ENCODE peak calls at places on chromosomes 16 and 17, in four cellular contexts. X, Q, K and D are unnamed samples.

GRCh38 chr16:12900599-12901203 is 697 bp upstream of the SHISA9 start:
- DNase-seq in X (no peak), Q (no peak), K (no peak), D (no peak)

GRCh38 chr16:46803373-46803772 is 27.6 kb downstream of the C16orf87 start:
- DNase-seq in X (no peak), Q (no peak), K (no peak), D (no peak)

GRCh38 chr16:73172621-73173312 is 124.8 kb upstream of the ZFHX3 start:
- DNase-seq in X (peak; percentile 53), Q (peak; percentile 66), K (peak; percentile 73), D (no peak)

GRCh38 chr16:81697321-81697885 is 81.7 kb upstream of the PLCG2 start:
- DNase-seq in X (peak; percentile 39), Q (no peak), K (no peak), D (no peak)

GRCh38 chr17:39726617-39727016 is 3.7 kb downstream of the MIEN1 start:
- DNase-seq in X (no peak), Q (no peak), K (no peak), D (no peak)

GRCh38 chr17:46977348-46977747 is 1.7 kb downstream of the RPRML start:
- DNase-seq in X (no peak), Q (no peak), K (no peak), D (no peak)

GRCh38 chr17:58279736-58280479 is 827 bp downstream of the MPO start:
- DNase-seq in X (no peak), Q (no peak), K (no peak), D (no peak)

GRCh38 chr17:17812211-17813054 is 24.4 kb downstream of the SREBF1 start:
- DNase-seq in X (peak; percentile 77), Q (peak; percentile 70), K (peak; percentile 89), D (peak; percentile 97)

GRCh38 chr16:9837481-9837880 is 344.7 kb downstream of the GRIN2A start:
- DNase-seq in X (no peak), Q (no peak), K (no peak), D (peak; percentile 17)

GRCh38 chr17:14301279-14301760 is 439 bp downstream of the HS3ST3B1 start:
- DNase-seq in X (no peak), Q (no peak), K (no peak), D (no peak)

GRCh38 chr16:24700549-24701392 is 28.7 kb upstream of the TNRC6A start:
- DNase-seq in X (peak; percentile 90), Q (peak; percentile 89), K (peak; percentile 84), D (peak; percentile 96)

GRCh38 chr16:4695473-4696171 is 2.3 kb downstream of the NUDT16L1 start:
- DNase-seq in X (no peak), Q (no peak), K (no peak), D (no peak)

GRCh38 chr17:29757788-29758187 is 135.1 kb upstream of the CORO6 start:
- DNase-seq in X (no peak), Q (no peak), K (no peak), D (no peak)

GRCh38 chr17:74480290-74480689 is 13.9 kb downstream of the CD300A start:
- DNase-seq in X (no peak), Q (no peak), K (no peak), D (no peak)

GRCh38 chr16:17397499-17397891 is 73.3 kb downstream of the XYLT1 start:
- DNase-seq in X (no peak), Q (no peak), K (no peak), D (no peak)

GRCh38 chr16:22373662-22374310 is 633 bp downstream of the CDR2 start:
- DNase-seq in X (no peak), Q (peak; percentile 38), K (peak; percentile 73), D (no peak)

GRCh38 chr17:49931416-49931815 is 37.6 kb upstream of the DLX4 start:
- DNase-seq in X (no peak), Q (no peak), K (no peak), D (no peak)

GRCh38 chr16:50695017-50696000 is 1.9 kb downstream of the NOD2 start:
- DNase-seq in X (no peak), Q (peak; percentile 61), K (no peak), D (no peak)

GRCh38 chr17:2247005-2247404 is 56.6 kb downstream of the SMG6 start:
- DNase-seq in X (no peak), Q (no peak), K (no peak), D (no peak)

GRCh38 chr17:2243953-2244352 is 59.6 kb downstream of the SMG6 start:
- DNase-seq in X (no peak), Q (no peak), K (no peak), D (no peak)

GRCh38 chr17:2241823-2242222 is 61.8 kb downstream of the SMG6 start:
- DNase-seq in X (no peak), Q (no peak), K (no peak), D (no peak)

GRCh38 chr17:2240541-2240940 is 63.0 kb downstream of the SMG6 start:
- DNase-seq in X (no peak), Q (no peak), K (no peak), D (no peak)

DNA sequence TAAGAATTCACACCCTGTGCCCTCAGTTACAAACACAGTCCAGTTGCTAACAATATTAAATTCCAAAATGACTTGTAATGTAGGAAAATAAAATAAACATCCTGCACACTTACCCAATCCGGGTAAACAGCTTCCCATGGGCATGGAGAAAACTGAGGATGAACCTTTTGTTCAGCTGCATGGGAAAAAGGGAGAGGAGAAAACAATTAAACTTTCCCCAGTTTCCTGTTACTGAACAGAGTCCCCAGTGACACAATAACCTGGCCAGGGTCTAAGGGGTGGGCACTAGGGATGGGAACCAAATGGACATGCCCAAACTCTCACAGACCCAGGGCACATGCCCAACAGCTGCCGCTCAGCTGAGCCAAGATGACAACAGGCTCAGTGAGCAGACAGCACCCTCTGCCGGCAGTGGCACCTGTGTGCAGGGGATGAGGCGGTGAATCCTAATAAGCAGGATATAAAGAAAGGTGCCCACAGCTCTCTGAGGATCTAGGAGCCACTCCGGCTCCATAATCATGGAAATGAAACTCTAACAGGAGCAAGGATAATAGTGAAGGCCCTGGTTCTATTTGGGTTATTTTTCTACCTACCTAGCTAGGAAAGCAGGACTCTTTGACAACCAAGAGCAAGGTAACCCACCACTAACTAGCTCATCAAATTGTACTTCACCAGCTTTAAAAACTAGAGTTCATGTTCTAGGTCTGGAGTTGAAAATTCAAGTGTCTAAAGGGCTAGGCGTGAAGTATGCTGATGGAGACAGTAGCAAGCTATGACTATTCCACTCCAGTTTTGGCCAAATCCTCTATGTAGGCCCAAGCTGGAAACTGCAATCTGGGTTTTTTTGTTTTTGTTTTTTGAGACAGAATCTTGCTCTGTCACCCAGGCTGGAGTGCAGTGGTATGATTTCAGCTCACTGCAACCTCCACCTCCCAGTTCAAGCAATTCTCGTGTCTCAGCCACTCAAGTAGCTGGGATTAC is 58.8 kb downstream of the SMG6 start:
- DNase-seq in X (peak; percentile 82), Q (peak; percentile 92), K (peak; percentile 95), D (peak; percentile 96)
- H3K27ac ChIP-seq in X (no peak overlapping the region), Q (peak overlapping the region; percentile 54), K (peak overlapping the region; percentile 71), D (peak overlapping the region; percentile 74)

DNA sequence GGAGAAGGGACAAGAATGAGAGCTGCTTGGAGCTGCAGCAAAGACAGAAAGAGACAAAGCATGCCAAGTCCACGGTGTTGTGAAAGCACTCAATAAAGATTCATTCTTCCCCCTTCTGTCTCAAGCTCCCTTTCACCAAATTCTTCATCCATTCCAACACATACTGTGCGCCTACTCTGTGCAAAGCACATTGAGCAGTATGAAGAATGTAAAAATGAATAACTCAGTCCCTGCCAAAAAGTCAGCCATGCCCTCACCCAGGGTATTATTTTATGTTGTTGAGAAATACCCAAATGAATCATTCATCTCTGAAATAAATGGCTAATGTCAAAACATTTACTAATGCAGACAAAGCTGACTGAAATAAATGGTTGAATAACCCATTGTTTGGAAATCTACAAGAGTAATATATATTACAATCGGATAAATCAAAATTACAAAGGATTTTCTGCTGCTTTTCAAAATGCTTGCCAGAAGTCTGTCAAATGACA is 282.9 kb upstream of the IRX5 start:
- DNase-seq in X (peak; percentile 66), Q (no peak), K (no peak), D (no peak)
- H3K27ac ChIP-seq in X (peak overlapping the region; percentile 86), Q (peak overlapping the region; percentile 43), K (no peak overlapping the region), D (no peak overlapping the region)

DNA sequence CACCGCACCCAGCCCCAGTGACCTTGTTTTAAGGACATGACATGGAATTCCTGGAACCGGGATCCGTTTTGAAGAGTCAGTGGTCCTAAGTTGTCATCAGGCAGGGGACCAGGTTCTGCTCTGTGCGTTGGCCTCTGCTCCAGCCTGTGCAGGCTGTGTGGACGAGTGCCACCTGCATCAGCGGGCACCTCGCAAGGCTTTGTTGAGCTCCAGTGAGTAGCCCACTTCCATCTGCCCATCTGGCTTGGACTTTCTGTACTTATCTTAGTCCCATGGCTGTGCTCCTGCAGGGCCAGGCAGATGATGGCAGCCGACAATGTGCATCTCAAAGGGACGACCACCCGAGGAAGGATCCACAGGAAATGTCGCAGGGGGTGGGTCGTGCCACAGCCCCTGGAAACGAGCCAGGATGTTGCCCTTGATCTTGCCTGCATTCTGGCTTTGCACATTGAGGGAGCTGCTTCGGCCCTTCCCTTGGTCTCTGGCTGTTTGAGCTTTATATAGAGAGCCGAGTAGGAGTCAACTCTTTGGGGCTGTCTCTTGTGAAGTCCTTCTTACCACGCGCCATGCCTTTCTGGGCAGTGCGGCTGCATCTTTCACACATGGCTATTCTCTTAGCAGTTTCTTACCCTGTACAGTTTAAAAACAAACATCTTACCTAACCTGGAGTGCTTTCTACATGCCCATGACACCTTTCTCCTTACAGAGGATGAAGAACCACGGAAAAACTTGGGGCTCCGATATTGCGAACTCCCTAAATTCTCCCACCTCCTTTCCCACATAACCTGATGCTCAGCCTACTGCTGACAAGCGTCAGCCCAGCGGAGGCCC is 18.3 kb downstream of the KIAA0513 start:
- DNase-seq in X (no peak), Q (no peak), K (peak; percentile 29), D (no peak)
- H3K27ac ChIP-seq in X (no peak overlapping the region), Q (no peak overlapping the region), K (no peak overlapping the region), D (no peak overlapping the region)

GRCh38 chr17:8324132-8324531 is 14.1 kb downstream of the ARHGEF15 start:
- DNase-seq in X (no peak), Q (no peak), K (no peak), D (no peak)

GRCh38 chr17:8332128-8332527 is 7.5 kb upstream of the ODF4 start:
- DNase-seq in X (no peak), Q (no peak), K (no peak), D (no peak)

GRCh38 chr17:8324913-8325312 is 14.7 kb upstream of the ODF4 start:
- DNase-seq in X (no peak), Q (no peak), K (no peak), D (no peak)

GRCh38 chr17:8322078-8322477 is 12.0 kb downstream of the ARHGEF15 start:
- DNase-seq in X (no peak), Q (no peak), K (no peak), D (no peak)

DNA sequence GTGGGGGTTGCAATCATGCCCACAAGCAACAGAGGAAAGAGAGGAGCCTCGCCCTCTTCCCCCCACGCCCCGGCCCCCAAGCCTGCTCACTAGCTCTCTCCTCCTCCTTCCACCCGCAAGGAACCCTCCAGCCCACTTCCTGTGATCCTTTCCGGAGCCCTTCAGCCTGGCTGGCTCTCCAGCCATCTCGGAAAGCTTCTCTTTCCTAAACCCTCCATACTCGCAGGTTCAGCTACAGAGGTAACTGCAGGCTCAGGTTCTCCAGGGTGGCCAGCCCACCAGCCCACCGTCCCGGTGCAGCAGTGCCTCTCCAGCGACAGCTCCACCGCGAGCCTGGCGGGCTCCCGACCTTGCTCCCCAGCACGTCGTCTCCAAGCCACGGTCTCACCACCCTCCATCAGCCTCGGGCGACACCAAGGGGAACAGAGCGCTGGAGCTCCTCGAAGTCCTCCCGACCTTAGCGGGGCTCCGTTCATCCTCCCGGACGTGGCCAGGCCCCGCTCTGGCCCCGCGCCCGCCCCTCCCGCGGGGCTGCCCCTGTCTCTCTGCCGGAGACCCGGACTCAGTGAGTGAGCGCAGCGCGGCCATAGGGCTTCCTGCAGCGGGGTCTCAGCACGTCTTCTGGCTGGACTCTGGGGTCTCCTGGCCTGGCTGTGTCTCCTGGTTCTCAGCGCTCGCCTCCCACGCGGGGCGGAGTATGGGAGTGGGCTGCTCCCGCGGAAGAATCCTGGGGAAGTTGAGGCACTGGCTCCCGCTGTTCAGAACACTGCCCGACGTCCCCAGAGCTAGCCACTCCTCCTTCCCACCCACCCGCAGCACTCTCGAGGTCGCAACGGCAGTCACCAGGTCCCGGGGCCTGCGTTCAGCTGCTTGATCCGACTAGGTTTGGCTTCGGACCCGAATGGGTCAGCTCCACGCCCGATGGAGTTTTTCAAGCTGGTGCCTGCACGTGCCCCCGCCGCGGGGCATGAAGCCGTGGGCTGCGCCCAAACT is 12.8 kb upstream of the ODF4 start:
- DNase-seq in X (no peak), Q (peak; percentile 38), K (peak; percentile 64), D (no peak)
- H3K27ac ChIP-seq in X (no peak overlapping the region), Q (peak overlapping the region; percentile 16), K (peak overlapping the region; percentile 55), D (peak overlapping the region; percentile 61)